ENCODE peak calls at places on chromosomes 11 and 22, in six cellular contexts. P is mesenchymal stem cell, K is H1, N is H9, M is neuronal stem cell, I is mesendoderm. U is an unnamed sample.

GRCh38 chr11:108591893-108592292 is 1.7 kb downstream of the EXPH5 start:
- DNase-seq in P (no peak), K (no peak), N (no peak), M (no peak), I (no peak), U (no peak)

GRCh38 chr11:102138223-102138622 is 28.0 kb downstream of the YAP1 start:
- DNase-seq in I (no peak), N (no peak), K (no peak), M (no peak), P (peak; percentile 29), U (no peak)

GRCh38 chr11:68137833-68138232 is 16.6 kb upstream of the CHKA start:
- DNase-seq in I (no peak), M (no peak), K (no peak), N (no peak), P (no peak), U (no peak)

GRCh38 chr11:100902454-100903141 is 215.5 kb downstream of the ARHGAP42 start:
- DNase-seq in I (no peak), K (no peak), N (no peak), P (no peak), M (no peak), U (no peak)

GRCh38 chr22:39179401-39179827 is 26.9 kb upstream of the CBX7 start:
- DNase-seq in P (no peak), N (peak; percentile 90), K (no peak), M (no peak), I (peak; percentile 87), U (no peak)

GRCh38 chr11:19466314-19466713 is 225.6 kb upstream of the E2F8 start:
- DNase-seq in K (no peak), M (no peak), P (no peak), I (no peak), N (no peak), U (no peak)

GRCh38 chr22:19626042-19626560 is 88.2 kb upstream of the SEPTIN5 start:
- DNase-seq in K (no peak), P (no peak), N (no peak), I (no peak), M (no peak), U (no peak)

GRCh38 chr11:94525933-94526332 is 13.7 kb downstream of the C11orf97 start:
- DNase-seq in P (no peak), M (peak; percentile 5), N (no peak), I (no peak), K (no peak), U (peak; percentile 74)

GRCh38 chr11:78759067-78759466 is 184.4 kb upstream of the NARS2 start:
- DNase-seq in I (no peak), M (no peak), K (no peak), P (no peak), N (no peak), U (no peak)

GRCh38 chr11:128790200-128790599 is 76.9 kb downstream of the KCNJ1 start:
- DNase-seq in I (no peak), K (no peak), P (peak; percentile 53), M (no peak), N (no peak), U (peak; percentile 70)

GRCh38 chr11:35590412-35590811 is 27.8 kb upstream of the FJX1 start:
- DNase-seq in N (no peak), I (no peak), M (no peak), K (no peak), P (no peak), U (peak; percentile 49)

GRCh38 chr11:44763111-44763820 is 36.5 kb downstream of the TSPAN18 start:
- DNase-seq in P (peak; percentile 77), I (no peak), M (no peak), K (no peak), N (no peak), U (peak; percentile 49)

GRCh38 chr22:41338614-41339212 is 37.4 kb downstream of the ZC3H7B start:
- DNase-seq in P (no peak), M (no peak), K (no peak), I (no peak), N (no peak), U (no peak)

GRCh38 chr11:75421035-75421602 is 11.9 kb downstream of the KLHL35 start:
- DNase-seq in K (no peak), M (no peak), N (no peak), P (no peak), I (no peak), U (no peak)

GRCh38 chr11:17992916-17993315 is 19.9 kb downstream of the SERGEF start:
- DNase-seq in K (no peak), I (no peak), M (no peak), N (no peak), P (no peak), U (no peak)

GRCh38 chr11:130068546-130068985 is 1.1 kb upstream of the APLP2 start:
- DNase-seq in K (no peak), P (no peak), M (no peak), N (no peak), I (no peak), U (no peak)

GRCh38 chr11:130070109-130070828 is 575 bp downstream of the APLP2 start:
- DNase-seq in N (peak; percentile 41), M (no peak), I (peak; percentile 64), P (peak; percentile 42), K (no peak), U (peak; percentile 13)

GRCh38 chr11:130069684-130070108 is at the start of gene APLP2:
- DNase-seq in M (peak; percentile 99), N (peak; percentile 99), P (peak; percentile 98), I (peak; percentile 99), K (peak; percentile 94), U (peak; percentile 97)

GRCh38 chr11:130070829-130071205 is 1.1 kb downstream of the APLP2 start:
- DNase-seq in I (peak; percentile 55), M (no peak), K (no peak), N (no peak), P (peak; percentile 39), U (peak; percentile 36)

DNA sequence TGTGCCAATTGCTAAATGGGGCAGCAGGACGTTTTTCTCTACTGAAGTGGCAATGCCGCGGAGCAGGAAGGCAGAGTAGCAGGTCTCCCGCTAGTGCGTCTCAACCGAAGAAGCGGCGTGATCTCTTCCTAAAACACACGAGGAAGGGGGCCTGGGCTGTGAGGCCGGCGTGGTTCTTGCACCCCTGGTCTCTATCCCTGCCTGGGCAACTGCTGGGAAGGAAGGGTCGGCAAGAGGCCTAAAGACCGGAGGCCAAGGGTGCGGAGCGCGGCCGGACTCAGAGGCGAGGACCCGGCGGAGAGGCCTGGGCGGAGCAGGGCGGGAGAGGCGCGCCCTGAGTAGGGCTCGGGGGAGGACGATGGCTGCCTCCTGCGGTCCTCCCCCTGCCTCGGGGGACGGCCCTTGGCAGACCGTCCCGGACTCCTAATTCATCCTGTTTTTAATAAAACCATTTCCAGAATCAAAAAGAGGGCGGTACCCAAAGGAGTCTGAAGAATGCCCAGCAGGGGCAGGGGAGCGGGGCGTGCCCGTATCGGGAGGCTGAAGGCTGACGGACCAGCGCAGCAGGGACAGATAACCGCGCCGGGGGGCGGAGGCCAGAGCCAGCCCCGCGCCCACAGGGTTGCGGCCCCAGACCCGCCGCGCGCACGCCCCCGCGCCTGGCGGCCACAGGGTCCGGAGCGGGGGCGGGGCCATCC is 559 bp upstream of the APLP2 start:
- DNase-seq in I (peak; percentile 72), M (no peak), K (no peak), P (peak; percentile 63), N (peak; percentile 63), U (peak; percentile 80)
- H2BK5ac ChIP-seq in I (no peak overlapping the region), M (peak overlapping the region; percentile 83), K (peak overlapping the region; percentile 3), P (peak overlapping the region; percentile 15), N (no peak overlapping the region), U (peak overlapping the region; percentile 68)

DNA sequence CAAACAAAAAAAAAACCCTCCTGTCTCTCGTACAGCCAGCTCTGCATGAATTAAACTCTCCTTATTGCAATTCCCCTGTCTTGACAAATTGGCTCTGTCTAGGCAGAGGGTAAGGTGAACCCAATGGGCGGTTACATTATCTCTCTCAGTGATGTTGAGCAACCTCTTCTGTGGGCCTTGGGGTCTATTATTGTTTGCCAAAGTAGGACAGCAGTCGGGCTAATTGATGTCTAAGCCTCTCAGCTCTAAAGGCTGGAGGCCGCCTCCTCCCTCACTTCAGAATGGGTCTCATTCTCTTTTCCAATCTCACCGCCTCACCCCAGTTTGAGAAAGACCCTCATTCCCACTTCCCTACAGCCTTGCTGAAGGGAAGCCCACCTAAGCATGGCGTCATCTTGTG is 1.3 kb upstream of the SLC25A45 start:
- DNase-seq in P (peak; percentile 51), M (no peak), K (no peak), N (no peak), I (no peak), U (no peak)
- H2BK5ac ChIP-seq in P (no peak overlapping the region), M (no peak overlapping the region), K (no peak overlapping the region), N (no peak overlapping the region), I (no peak overlapping the region), U (peak overlapping the region; percentile 1)

GRCh38 chr22:35376728-35377472 is 4.0 kb upstream of the HMOX1 start:
- DNase-seq in M (peak; percentile 95), I (peak; percentile 100), N (peak; percentile 98), K (peak; percentile 94), P (peak; percentile 98), U (peak; percentile 99)
- H2BK5ac ChIP-seq in M (no peak overlapping the region), I (peak overlapping the region; percentile 95), N (no peak overlapping the region), K (peak overlapping the region; percentile 100), P (peak overlapping the region; percentile 83), U (peak overlapping the region; percentile 86)

GRCh38 chr22:27752141-27752540 is 49.4 kb downstream of the MN1 start:
- DNase-seq in P (no peak), N (no peak), I (no peak), M (no peak), K (no peak), U (no peak)

GRCh38 chr22:27750866-27751265 is 50.7 kb downstream of the MN1 start:
- DNase-seq in N (no peak), P (no peak), K (no peak), M (no peak), I (no peak), U (no peak)

GRCh38 chr22:27749597-27750225 is 51.8 kb downstream of the MN1 start:
- DNase-seq in K (no peak), M (no peak), N (peak; percentile 59), I (peak; percentile 68), P (peak; percentile 59), U (peak; percentile 13)

GRCh38 chr22:27752771-27753170 is 48.8 kb downstream of the MN1 start:
- DNase-seq in N (no peak), K (no peak), I (no peak), M (no peak), P (peak; percentile 26), U (no peak)

DNA sequence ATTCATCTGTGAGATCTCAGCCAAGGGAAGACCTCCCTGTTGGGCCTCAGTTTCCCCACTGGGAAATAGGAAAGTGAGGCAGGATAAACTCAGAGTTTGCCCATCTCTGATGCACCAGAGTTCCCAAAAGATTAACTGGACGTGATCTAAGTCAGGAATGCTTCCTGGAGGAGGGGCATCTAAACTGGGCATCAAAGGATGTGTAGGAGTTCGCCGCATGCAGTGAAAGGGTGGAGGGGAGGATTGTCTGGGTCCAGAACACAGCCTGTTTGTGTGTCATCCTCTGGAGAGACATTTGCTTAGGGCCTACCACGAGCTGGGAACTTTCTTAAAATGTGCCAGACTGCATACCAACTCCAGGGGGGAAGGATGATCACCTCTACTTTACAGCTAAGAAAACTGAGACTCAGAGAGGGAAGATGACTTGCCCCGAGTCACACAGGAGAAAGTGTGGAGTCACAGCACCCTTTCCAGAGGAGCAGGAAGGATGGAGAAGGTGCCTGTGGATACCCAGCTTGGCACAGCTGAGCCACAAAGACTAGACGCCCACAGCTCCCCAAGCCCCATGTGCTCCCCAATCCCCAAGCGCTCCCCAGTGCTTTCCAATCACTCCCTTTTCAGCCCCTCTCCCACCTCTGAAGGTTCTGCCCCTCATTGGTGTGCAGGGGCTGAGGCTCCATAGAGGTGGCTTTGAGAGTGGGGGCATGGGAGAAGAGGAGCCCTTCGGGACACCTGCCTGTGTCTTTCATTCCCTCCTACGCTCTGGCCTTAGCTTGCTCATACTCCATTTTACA is 50.1 kb downstream of the MN1 start:
- DNase-seq in N (no peak), M (no peak), K (no peak), P (no peak), I (no peak), U (no peak)
- H2BK5ac ChIP-seq in N (no peak overlapping the region), M (no peak overlapping the region), K (peak overlapping the region; percentile 79), P (no peak overlapping the region), I (no peak overlapping the region), U (no peak overlapping the region)

U was measured in IMR-90.